ENCODE peak calls at places on chromosomes 1 and 21, in five cellular contexts. F is endodermal cell, R is NB4, C is A172, J is mesothelial cell of epicardium. K is an unnamed sample.

GRCh38 chr1:16204634-16205332 is 7.7 kb downstream of the ARHGEF19 start:
- DNase-seq in F (peak), R (peak), C (no peak), J (no peak), K (no peak)

GRCh38 chr1:235917267-235917811 is 50.6 kb upstream of the LYST start:
- DNase-seq in F (no peak), R (peak), C (peak), J (no peak), K (peak)

GRCh38 chr1:45205910-45206721 is at the start of gene ZSWIM5:
- DNase-seq in F (peak), R (peak), C (no peak), J (peak), K (peak)

GRCh38 chr21:32412162-32412997 is at the start of gene EVA1C:
- DNase-seq in F (peak), R (no peak), C (no peak), J (peak), K (no peak)

GRCh38 chr1:100077525-100077924 is 55.2 kb downstream of the SASS6 start:
- DNase-seq in F (no peak), R (no peak), C (no peak), J (no peak), K (no peak)

GRCh38 chr21:26529556-26529955 is 43.5 kb downstream of the CYYR1 start:
- DNase-seq in F (no peak), R (no peak), C (no peak), J (no peak), K (no peak)

GRCh38 chr1:76186617-76187016 is 112.1 kb downstream of the ST6GALNAC3 start:
- DNase-seq in F (no peak), R (no peak), C (no peak), J (no peak), K (no peak)

GRCh38 chr1:5982868-5983267 is 9.4 kb downstream of the NPHP4 start:
- DNase-seq in F (no peak), R (no peak), C (no peak), J (no peak), K (no peak)

GRCh38 chr1:87305762-87306161 is 22.9 kb upstream of the LMO4 start:
- DNase-seq in F (no peak), R (no peak), C (no peak), J (no peak), K (no peak)

GRCh38 chr1:177119311-177119710 is 45.2 kb downstream of the ASTN1 start:
- DNase-seq in F (no peak), R (no peak), C (no peak), J (no peak), K (no peak)

GRCh38 chr1:50422946-50423669 is at the start of gene DMRTA2:
- DNase-seq in F (peak), R (no peak), C (peak), J (no peak), K (no peak)

GRCh38 chr21:27321791-27322190 is 354.9 kb upstream of the ADAMTS5 start:
- DNase-seq in F (no peak), R (no peak), C (no peak), J (no peak), K (no peak)

GRCh38 chr21:43723648-43724047 is 4.7 kb downstream of the PDXK start:
- DNase-seq in F (peak), R (no peak), C (no peak), J (no peak), K (no peak)

GRCh38 chr1:24091971-24092482 is 19.9 kb downstream of the MYOM3 start:
- DNase-seq in F (no peak), R (no peak), C (no peak), J (no peak), K (no peak)

GRCh38 chr21:45719177-45719802 is 75.8 kb downstream of the PCBP3 start:
- DNase-seq in F (no peak), R (no peak), C (no peak), J (no peak), K (no peak)

GRCh38 chr1:55539652-55540512 is 324.7 kb upstream of the USP24 start:
- DNase-seq in F (no peak), R (no peak), C (no peak), J (no peak), K (no peak)

GRCh38 chr1:243841507-243841906 is 8.5 kb downstream of the AKT3 start:
- DNase-seq in F (no peak), R (no peak), C (no peak), J (no peak), K (no peak)